ENCODE peak calls at places on chromosomes 4 and X, in four cellular contexts. One of them, this sample, is unnamed.

GRCh38 chr4:113445286-113445685 is 316.3 kb downstream of the CAMK2D start:
- DNase-seq in HCT116: no peak
- DNase-seq in A549: no peak
- DNase-seq in WTC11: no peak
- DNase-seq in this sample: no peak

GRCh38 chr4:186723207-186724047 is at the start of gene FAT1:
- DNase-seq in HCT116: no peak
- DNase-seq in A549: peak
- DNase-seq in WTC11: peak
- DNase-seq in this sample: no peak

GRCh38 chr4:36757623-36758311 is 476.4 kb downstream of the DTHD1 start:
- DNase-seq in HCT116: no peak
- DNase-seq in A549: no peak
- DNase-seq in WTC11: no peak
- DNase-seq in this sample: no peak

GRCh38 chr4:9924750-9925149 is 96.5 kb downstream of the SLC2A9 start:
- DNase-seq in HCT116: no peak
- DNase-seq in A549: no peak
- DNase-seq in WTC11: no peak
- DNase-seq in this sample: no peak

GRCh38 chr4:8532245-8532781 is 47.9 kb upstream of the GPR78 start:
- DNase-seq in HCT116: no peak
- DNase-seq in A549: no peak
- DNase-seq in WTC11: no peak
- DNase-seq in this sample: no peak

GRCh38 chr4:105461221-105462041 is 12.4 kb downstream of the PPA2 start:
- DNase-seq in HCT116: no peak
- DNase-seq in A549: no peak
- DNase-seq in WTC11: no peak
- DNase-seq in this sample: peak

GRCh38 chr4:110104661-110105060 is 93.8 kb downstream of the ELOVL6 start:
- DNase-seq in HCT116: no peak
- DNase-seq in A549: no peak
- DNase-seq in WTC11: no peak
- DNase-seq in this sample: no peak

GRCh38 chr4:3725936-3726895 is 40.0 kb upstream of the ADRA2C start:
- DNase-seq in HCT116: no peak
- DNase-seq in A549: no peak
- DNase-seq in WTC11: no peak
- DNase-seq in this sample: peak

GRCh38 chr4:26022346-26022891 is 108.4 kb downstream of the SMIM20 start:
- DNase-seq in HCT116: no peak
- DNase-seq in A549: peak
- DNase-seq in WTC11: no peak
- DNase-seq in this sample: no peak

GRCh38 chrX:39946822-39947221 is 150.9 kb downstream of the BCOR start:
- DNase-seq in HCT116: no peak
- DNase-seq in A549: no peak
- DNase-seq in WTC11: no peak
- DNase-seq in this sample: peak

GRCh38 chrX:12419591-12419990 is 281.3 kb downstream of the FRMPD4 start:
- DNase-seq in HCT116: no peak
- DNase-seq in A549: no peak
- DNase-seq in WTC11: no peak
- DNase-seq in this sample: no peak

GRCh38 chr4:77074961-77075855 is 581 bp downstream of the CCNI start:
- DNase-seq in HCT116: no peak
- DNase-seq in A549: no peak
- DNase-seq in WTC11: peak
- DNase-seq in this sample: peak

GRCh38 chr4:56764775-56765174 is 56.7 kb downstream of the SPINK2 start:
- DNase-seq in HCT116: no peak
- DNase-seq in A549: no peak
- DNase-seq in WTC11: no peak
- DNase-seq in this sample: no peak

GRCh38 chr4:157832596-157832995 is 340.2 kb downstream of the GASK1B start:
- DNase-seq in HCT116: no peak
- DNase-seq in A549: no peak
- DNase-seq in WTC11: no peak
- DNase-seq in this sample: no peak

GRCh38 chrX:152884171-152884570 is 13.7 kb upstream of the ZNF185 start:
- DNase-seq in HCT116: no peak
- DNase-seq in A549: no peak
- DNase-seq in WTC11: no peak
- DNase-seq in this sample: no peak

GRCh38 chr4:7638984-7639789 is 204.5 kb upstream of the PSAPL1 start:
- DNase-seq in HCT116: no peak
- DNase-seq in A549: no peak
- DNase-seq in WTC11: no peak
- DNase-seq in this sample: peak

GRCh38 chrX:40096395-40097091 is 1.2 kb downstream of the BCOR start:
- DNase-seq in HCT116: no peak
- DNase-seq in A549: peak
- DNase-seq in WTC11: no peak
- DNase-seq in this sample: peak

GRCh38 chrX:125203737-125204578 is 115.7 kb upstream of the TEX13C start:
- DNase-seq in HCT116: no peak
- DNase-seq in A549: no peak
- DNase-seq in WTC11: peak
- DNase-seq in this sample: no peak

GRCh38 chr4:95283320-95283719 is 265.5 kb downstream of the UNC5C start:
- DNase-seq in HCT116: no peak
- DNase-seq in A549: no peak
- DNase-seq in WTC11: no peak
- DNase-seq in this sample: no peak

GRCh38 chr4:52894408-52894807 is 32.3 kb downstream of the RASL11B start:
- DNase-seq in HCT116: no peak
- DNase-seq in A549: no peak
- DNase-seq in WTC11: no peak
- DNase-seq in this sample: no peak

GRCh38 chrX:125090046-125090445 is 229.6 kb upstream of the TEX13C start:
- DNase-seq in HCT116: no peak
- DNase-seq in A549: no peak
- DNase-seq in WTC11: no peak
- DNase-seq in this sample: no peak

GRCh38 chr4:108060164-108060563 is 70.5 kb downstream of the HADH start:
- DNase-seq in HCT116: peak
- DNase-seq in A549: peak
- DNase-seq in WTC11: no peak
- DNase-seq in this sample: peak

GRCh38 chr4:4293279-4293678 is 3.2 kb downstream of the ZBTB49 start:
- DNase-seq in HCT116: no peak
- DNase-seq in A549: no peak
- DNase-seq in WTC11: no peak
- DNase-seq in this sample: no peak

GRCh38 chr4:40763228-40763716 is 13.5 kb downstream of the NSUN7 start:
- DNase-seq in HCT116: peak
- DNase-seq in A549: no peak
- DNase-seq in WTC11: no peak
- DNase-seq in this sample: peak

GRCh38 chr4:6710282-6710681 is 617 bp upstream of the MRFAP1L1 start:
- DNase-seq in HCT116: no peak
- DNase-seq in A549: no peak
- DNase-seq in WTC11: no peak
- DNase-seq in this sample: no peak

GRCh38 chr4:16496501-16496900 is 270.2 kb upstream of the TAPT1 start:
- DNase-seq in HCT116: no peak
- DNase-seq in A549: no peak
- DNase-seq in WTC11: no peak
- DNase-seq in this sample: no peak

GRCh38 chr4:155468282-155468681 is 91.5 kb upstream of the MAP9 start:
- DNase-seq in HCT116: no peak
- DNase-seq in A549: no peak
- DNase-seq in WTC11: no peak
- DNase-seq in this sample: no peak

GRCh38 chr4:53929955-53930798 is 134.2 kb downstream of the CHIC2 start:
- DNase-seq in HCT116: peak
- DNase-seq in A549: peak
- DNase-seq in WTC11: peak
- DNase-seq in this sample: peak

GRCh38 chrX:14354541-14354940 is 174.8 kb upstream of the GLRA2 start:
- DNase-seq in HCT116: no peak
- DNase-seq in A549: no peak
- DNase-seq in WTC11: no peak
- DNase-seq in this sample: no peak

GRCh38 chr4:1208266-1208961 is 36.0 kb upstream of the SPON2 start:
- DNase-seq in HCT116: no peak
- DNase-seq in A549: no peak
- DNase-seq in WTC11: no peak
- DNase-seq in this sample: no peak

GRCh38 chr4:126427781-126428360 is 1113.1 kb downstream of the FAT4 start:
- DNase-seq in HCT116: no peak
- DNase-seq in A549: no peak
- DNase-seq in WTC11: no peak
- DNase-seq in this sample: no peak

GRCh38 chr4:73019462-73020047 is 50.0 kb downstream of the COX18 start:
- DNase-seq in HCT116: peak
- DNase-seq in A549: peak
- DNase-seq in WTC11: no peak
- DNase-seq in this sample: peak

GRCh38 chr4:3498901-3499510 is 33.2 kb downstream of the LRPAP1 start:
- DNase-seq in HCT116: no peak
- DNase-seq in A549: no peak
- DNase-seq in WTC11: no peak
- DNase-seq in this sample: no peak

GRCh38 chrX:136879001-136879667 is 1.4 kb downstream of the RBMX start:
- DNase-seq in HCT116: no peak
- DNase-seq in A549: no peak
- DNase-seq in WTC11: no peak
- DNase-seq in this sample: no peak

GRCh38 chrX:136878423-136878822 is 2.1 kb downstream of the RBMX start:
- DNase-seq in HCT116: no peak
- DNase-seq in A549: no peak
- DNase-seq in WTC11: no peak
- DNase-seq in this sample: no peak

GRCh38 chrX:136880452-136881013 is at the start of gene RBMX:
- DNase-seq in HCT116: peak
- DNase-seq in A549: peak
- DNase-seq in WTC11: peak
- DNase-seq in this sample: peak

GRCh38 chrX:136880003-136880451 is 498 bp downstream of the RBMX start:
- DNase-seq in HCT116: no peak
- DNase-seq in A549: peak
- DNase-seq in WTC11: no peak
- DNase-seq in this sample: peak
- TF ChIP-seq MAX in HCT116: no peak
- TF ChIP-seq MAX in A549: no peak
- TF ChIP-seq MAX in WTC11: no peak
- TF ChIP-seq MAX in this sample: no peak

GRCh38 chrX:10441464-10441863 is 178.9 kb downstream of the MID1 start:
- DNase-seq in HCT116: no peak
- DNase-seq in A549: no peak
- DNase-seq in WTC11: no peak
- DNase-seq in this sample: no peak

GRCh38 chrX:10447577-10448214 is 172.7 kb downstream of the MID1 start:
- DNase-seq in HCT116: no peak
- DNase-seq in A549: no peak
- DNase-seq in WTC11: no peak
- DNase-seq in this sample: no peak

DNA sequence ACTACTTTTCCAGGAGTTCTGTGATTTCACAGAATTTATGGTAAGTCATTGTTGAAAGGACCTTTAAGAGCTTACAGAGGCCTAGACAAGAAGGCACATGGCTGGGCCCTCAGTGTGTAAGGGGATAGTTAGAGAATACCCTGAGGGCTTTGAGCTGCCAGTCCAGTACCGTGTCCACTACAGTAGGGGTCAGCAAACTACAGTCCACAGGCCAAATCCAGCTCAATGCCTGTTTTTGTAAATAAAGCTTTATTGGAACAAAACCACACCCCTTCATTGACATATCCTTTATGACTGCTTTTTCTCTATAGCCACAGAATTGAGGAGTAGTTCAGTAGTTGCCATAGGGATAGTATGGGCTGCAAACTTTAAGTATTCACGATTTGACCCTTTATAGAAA is 176.2 kb downstream of the MID1 start:
- DNase-seq in HCT116: no peak
- DNase-seq in A549: no peak
- DNase-seq in WTC11: no peak
- DNase-seq in this sample: no peak
- TF ChIP-seq MAX in HCT116: no peak
- TF ChIP-seq MAX in A549: no peak
- TF ChIP-seq MAX in WTC11: no peak
- TF ChIP-seq MAX in this sample: no peak

GRCh38 chr4:165865995-165866650 is 6.9 kb upstream of the TLL1 start:
- DNase-seq in HCT116: no peak
- DNase-seq in A549: no peak
- DNase-seq in WTC11: no peak
- DNase-seq in this sample: no peak

GRCh38 chr4:165867961-165868360 is 5.1 kb upstream of the TLL1 start:
- DNase-seq in HCT116: no peak
- DNase-seq in A549: no peak
- DNase-seq in WTC11: no peak
- DNase-seq in this sample: no peak

GRCh38 chr4:165861378-165861777 is 11.7 kb upstream of the TLL1 start:
- DNase-seq in HCT116: no peak
- DNase-seq in A549: no peak
- DNase-seq in WTC11: no peak
- DNase-seq in this sample: no peak

GRCh38 chr4:165864228-165864627 is 8.8 kb upstream of the TLL1 start:
- DNase-seq in HCT116: no peak
- DNase-seq in A549: no peak
- DNase-seq in WTC11: no peak
- DNase-seq in this sample: peak
- TF ChIP-seq MAX in HCT116: no peak
- TF ChIP-seq MAX in A549: no peak
- TF ChIP-seq MAX in WTC11: no peak
- TF ChIP-seq MAX in this sample: no peak

DNA sequence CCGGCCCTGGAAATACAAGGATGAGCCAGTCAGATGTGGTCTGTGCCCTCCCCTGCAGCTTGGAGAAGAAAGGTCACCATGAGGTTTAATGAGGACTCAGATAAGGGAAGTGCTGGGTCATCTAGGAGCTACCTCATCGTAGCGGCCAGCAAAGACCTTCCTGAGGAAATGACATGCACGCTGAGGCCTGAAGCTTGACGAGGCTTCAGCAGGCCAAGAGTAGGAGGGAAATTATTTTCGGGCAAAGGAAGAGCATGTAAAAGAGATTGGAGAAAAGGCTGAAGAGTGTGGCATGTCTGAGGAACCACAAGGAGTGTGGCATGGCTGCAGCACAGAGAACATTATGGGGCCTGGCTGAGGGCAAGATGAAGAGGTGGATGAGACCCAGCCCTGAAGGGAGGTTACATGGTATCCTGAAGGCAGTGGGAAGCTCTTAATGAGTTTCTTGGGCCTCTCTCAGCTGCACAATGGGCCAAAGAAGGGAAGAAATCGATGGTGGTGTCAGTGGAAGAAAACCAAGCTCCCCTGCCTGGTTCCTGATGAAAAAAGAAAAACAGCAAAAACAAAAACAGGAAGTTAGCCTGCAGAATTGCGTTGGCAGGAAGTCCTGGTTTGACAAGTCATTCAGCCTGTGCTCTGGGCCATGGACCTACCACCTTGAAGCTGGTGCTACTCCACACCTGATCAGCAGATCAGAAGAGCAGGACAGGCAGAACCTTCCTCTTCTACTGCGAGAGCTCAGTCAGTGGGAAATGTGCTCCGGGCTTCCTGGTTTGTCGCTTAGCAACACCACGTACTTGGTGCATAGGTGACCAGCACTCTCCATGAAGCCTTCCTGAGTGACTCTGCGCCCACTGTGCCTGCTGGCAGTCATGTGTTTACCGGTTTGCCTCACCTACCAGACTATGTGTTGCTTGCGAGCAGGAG is 134.5 kb upstream of the KLF3 start:
- DNase-seq in HCT116: no peak
- DNase-seq in A549: no peak
- DNase-seq in WTC11: no peak
- DNase-seq in this sample: peak
- TF ChIP-seq MAX in HCT116: no peak
- TF ChIP-seq MAX in A549: no peak
- TF ChIP-seq MAX in WTC11: no peak
- TF ChIP-seq MAX in this sample: no peak

This sample was measured in NB4.